ENCODE peak calls at places on chromosomes 3 and 15, in four cellular contexts. I, P, A and Q are unnamed samples.

GRCh38 chr3:115550285-115550741 is 73.0 kb upstream of the GAP43 start:
- DNase-seq in P (peak), I (peak), A (no peak), Q (no peak)

GRCh38 chr15:96625251-96625650 is 294.8 kb downstream of the NR2F2 start:
- DNase-seq in P (peak), A (no peak), I (no peak), Q (peak)

GRCh38 chr3:194738254-194739093 is 52.8 kb downstream of the FAM43A start:
- DNase-seq in P (peak), I (peak), A (peak), Q (peak)

GRCh38 chr3:128983293-128984069 is 10.4 kb downstream of the CFAP92 start:
- DNase-seq in P (no peak), I (no peak), A (no peak), Q (no peak)

GRCh38 chr15:76286231-76286879 is 24.9 kb downstream of the ETFA start:
- DNase-seq in P (no peak), A (no peak), I (no peak), Q (no peak)

GRCh38 chr3:171791695-171792082 is 18.6 kb downstream of the PLD1 start:
- DNase-seq in P (peak), I (no peak), A (peak), Q (peak)

GRCh38 chr15:80309769-80310384 is 57.9 kb upstream of the CTXND1 start:
- DNase-seq in A (peak), P (peak), I (peak), Q (peak)

GRCh38 chr15:81361891-81362290 is 12.1 kb downstream of the TMC3 start:
- DNase-seq in A (no peak), P (no peak), I (no peak), Q (no peak)

GRCh38 chr3:48612270-48612669 is 2.8 kb upstream of the UQCRC1 start:
- DNase-seq in I (no peak), P (no peak), A (no peak), Q (no peak)

GRCh38 chr3:197026481-197026866 is 3.1 kb downstream of the MELTF start:
- DNase-seq in A (no peak), P (no peak), I (no peak), Q (no peak)

GRCh38 chr3:132006605-132007204 is 28.1 kb downstream of the CPNE4 start:
- DNase-seq in P (peak), A (peak), I (peak), Q (no peak)

GRCh38 chr15:81914734-81915234 is 131.0 kb downstream of the MEX3B start:
- DNase-seq in P (no peak), I (peak), A (no peak), Q (no peak)

GRCh38 chr15:91476861-91477260 is 376.6 kb upstream of the SLCO3A1 start:
- DNase-seq in I (no peak), A (no peak), P (no peak), Q (no peak)

GRCh38 chr15:61227269-61228024 is 1.7 kb downstream of the RORA start:
- DNase-seq in I (peak), P (peak), A (peak), Q (peak)

GRCh38 chr3:117016359-117016758 is 306.8 kb downstream of the TUSC7 start:
- DNase-seq in A (no peak), P (no peak), I (no peak), Q (no peak)

GRCh38 chr3:123431007-123431657 is 17.8 kb downstream of the ADCY5 start:
- DNase-seq in A (no peak), P (peak), I (no peak), Q (no peak)

GRCh38 chr3:141093397-141093796 is 42.2 kb downstream of the SPSB4 start:
- DNase-seq in P (peak), A (no peak), I (peak), Q (no peak)

GRCh38 chr3:4750306-4751056 is 228.8 kb upstream of the BHLHE40 start:
- DNase-seq in A (no peak), I (no peak), P (peak), Q (peak)

GRCh38 chr15:48109856-48110531 is 10.8 kb upstream of the SLC24A5 start:
- DNase-seq in I (no peak), A (no peak), P (no peak), Q (no peak)

GRCh38 chr3:34683851-34684250 is 885.4 kb downstream of the PDCD6IP start:
- DNase-seq in A (peak), P (peak), I (peak), Q (no peak)

GRCh38 chr15:44300567-44300966 is 12.0 kb downstream of the GOLM2 start:
- DNase-seq in P (no peak), A (no peak), I (no peak), Q (no peak)

GRCh38 chr3:33749546-33750215 is 31.6 kb upstream of the CLASP2 start:
- DNase-seq in P (peak), A (peak), I (no peak), Q (no peak)

GRCh38 chr3:52121813-52122212 is 32.4 kb downstream of the POC1A start:
- DNase-seq in I (no peak), P (no peak), A (no peak), Q (no peak)
- H3K4me3 ChIP-seq in I (no peak), P (no peak), A (no peak), Q (no peak)

DNA sequence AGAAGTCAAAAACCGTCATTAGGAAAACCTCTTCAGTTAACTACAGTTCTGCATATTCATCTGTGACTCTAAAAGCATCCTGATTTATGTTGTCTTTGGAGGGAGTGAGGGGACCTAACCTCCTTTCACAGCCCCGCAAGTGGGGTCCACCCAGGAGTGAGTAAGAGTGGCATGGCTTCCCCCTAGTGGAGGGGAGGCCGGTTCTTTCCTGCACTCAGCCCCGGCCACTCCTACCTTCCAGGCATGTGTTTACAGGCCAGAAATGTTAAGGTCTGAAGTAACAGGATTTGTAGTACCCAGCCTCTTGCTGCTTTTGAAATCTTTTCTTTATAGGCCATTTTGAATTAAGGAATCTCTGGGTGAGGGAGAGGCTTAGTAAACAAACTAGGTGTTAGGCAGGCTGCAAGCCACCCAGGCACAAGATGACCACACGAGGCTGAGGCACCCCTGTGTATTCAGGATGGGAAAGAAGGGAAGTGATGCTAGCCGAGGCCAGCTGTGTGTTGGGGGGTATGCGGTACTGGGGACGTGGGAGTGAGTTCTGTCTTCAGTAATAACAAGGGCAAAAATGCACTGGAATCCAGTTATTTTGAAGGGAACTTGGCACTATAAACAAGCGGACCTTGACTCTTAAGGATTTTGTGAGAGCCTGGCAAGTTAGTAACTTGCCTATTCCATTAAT is 50.5 kb downstream of the CTDSPL start:
- DNase-seq in P (no peak), A (no peak), I (no peak), Q (no peak)
- TF ChIP-seq CTCF in P (no peak), A (no peak), I (no peak), Q (peak)

GRCh38 chr3:69833591-69833990 is 94.3 kb downstream of the MITF start:
- DNase-seq in A (no peak), P (no peak), I (no peak), Q (no peak)

GRCh38 chr3:69842789-69843188 is 103.5 kb downstream of the MITF start:
- DNase-seq in I (peak), P (no peak), A (no peak), Q (no peak)

GRCh38 chr3:69838217-69838616 is 99.0 kb downstream of the MITF start:
- DNase-seq in I (no peak), P (peak), A (peak), Q (peak)

DNA sequence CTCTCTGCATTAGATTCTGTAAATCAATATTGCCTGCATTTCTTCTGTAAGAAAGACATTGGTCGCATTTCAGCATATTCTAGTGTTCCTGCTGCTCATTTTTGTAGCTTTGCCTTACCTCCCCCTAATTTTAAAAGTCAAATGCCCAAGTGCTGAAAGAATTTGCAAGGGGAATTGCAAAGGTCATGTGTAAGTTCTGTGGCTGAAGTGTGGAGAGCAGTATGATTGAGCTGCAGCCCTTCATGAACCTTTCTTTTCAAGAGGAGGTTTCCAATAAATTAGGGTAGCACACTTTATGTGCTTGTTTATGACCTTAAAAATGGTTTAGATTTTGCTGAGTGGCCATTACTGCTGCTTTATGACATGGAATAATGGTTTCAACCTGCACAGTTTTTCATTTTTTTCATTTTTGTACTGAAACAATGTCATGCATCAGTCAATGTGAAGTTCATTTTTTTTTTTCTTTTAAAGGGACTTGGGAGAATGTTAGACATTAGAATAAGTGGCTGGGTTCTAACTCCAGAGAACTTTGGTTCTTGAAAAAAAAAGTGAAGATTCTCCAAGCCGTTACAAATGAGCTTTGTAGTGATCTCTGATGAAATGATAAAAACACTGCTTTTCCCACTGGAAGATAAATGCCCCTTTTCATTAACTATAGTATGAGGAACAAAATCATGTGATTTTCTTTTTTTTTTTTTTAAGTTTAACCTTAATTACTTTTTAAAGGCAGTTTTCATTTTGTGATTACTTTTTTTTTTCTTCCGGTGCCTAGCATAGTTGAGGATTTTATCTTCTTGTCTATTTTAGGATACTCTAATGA is 99.6 kb downstream of the MITF start:
- DNase-seq in I (no peak), A (no peak), P (peak), Q (no peak)
- H3K4me3 ChIP-seq in I (no peak), A (no peak), P (no peak), Q (no peak)

GRCh38 chr3:111859061-111859973 is at the start of gene PHLDB2:
- DNase-seq in I (peak), A (peak), P (peak), Q (peak)
- TF ChIP-seq CTCF in I (no peak), A (peak), P (no peak), Q (peak)

GRCh38 chr15:59707619-59708018 is 18.5 kb upstream of the BNIP2 start:
- DNase-seq in P (no peak), A (no peak), I (no peak), Q (no peak)

DNA sequence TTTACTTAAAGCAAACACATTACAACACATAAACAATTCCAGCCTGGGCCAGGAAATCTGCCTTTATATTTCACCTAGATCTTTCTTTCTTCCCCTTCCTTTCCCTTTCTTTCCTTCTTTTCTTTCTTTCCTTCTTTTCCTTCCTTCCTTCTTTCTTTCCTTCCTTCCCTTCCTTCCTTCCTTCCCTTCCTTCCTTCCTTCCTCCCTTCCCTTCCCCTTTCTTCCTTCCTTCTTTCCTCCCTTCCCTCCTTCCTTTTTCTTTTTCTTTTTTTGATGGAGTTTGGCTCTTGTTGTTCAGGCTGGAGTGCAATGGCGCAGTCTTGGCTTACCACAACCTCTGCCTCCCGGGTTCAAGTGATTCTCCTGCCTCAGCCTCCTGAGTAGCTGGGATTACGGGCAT is 24.1 kb upstream of the BNIP2 start:
- DNase-seq in I (no peak), P (no peak), A (no peak), Q (no peak)
- H3K4me3 ChIP-seq in I (no peak), P (no peak), A (no peak), Q (no peak)